ENCODE peak calls at places on chromosomes 2 and 18, in eight cellular contexts. N, J, Y, P, U, S, X and W are unnamed samples.

GRCh38 chr2:222292113-222292737 is 6.6 kb downstream of the PAX3 start:
- DNase-seq in N (no peak), X (no peak), P (no peak), J (no peak), Y (no peak), S (no peak), U (no peak), W (no peak)

GRCh38 chr2:149164296-149164695 is 125.8 kb downstream of the LYPD6B start:
- DNase-seq in S (no peak), P (no peak), Y (no peak), N (no peak), X (no peak), U (no peak), J (no peak), W (no peak)

GRCh38 chr2:203804070-203804469 is 63.5 kb upstream of the CTLA4 start:
- DNase-seq in J (peak; percentile 99), P (no peak), Y (no peak), N (no peak), U (peak; percentile 61), X (no peak), S (no peak), W (peak; percentile 100)

GRCh38 chr18:49646864-49647263 is 85.0 kb downstream of the LIPG start:
- DNase-seq in P (no peak), X (no peak), U (no peak), Y (no peak), J (no peak), S (no peak), N (no peak), W (no peak)

GRCh38 chr2:218727502-218728165 is 17.0 kb downstream of the TTLL4 start:
- DNase-seq in P (no peak), Y (no peak), U (no peak), S (no peak), X (peak; percentile 45), N (no peak), J (peak; percentile 47), W (peak; percentile 51)

GRCh38 chr2:28620371-28620793 is 124.5 kb downstream of the PLB1 start:
- DNase-seq in P (no peak), Y (no peak), N (no peak), J (no peak), U (no peak), X (no peak), S (no peak), W (no peak)

GRCh38 chr2:139495851-139496250 is 715.7 kb upstream of the NXPH2 start:
- DNase-seq in N (no peak), U (no peak), Y (no peak), J (no peak), X (no peak), S (no peak), P (no peak), W (no peak)

GRCh38 chr18:73920033-73920432 is 227.6 kb downstream of the FBXO15 start:
- DNase-seq in S (no peak), P (no peak), U (no peak), Y (no peak), J (no peak), X (no peak), N (no peak), W (no peak)

GRCh38 chr2:181176540-181176939 is 196.1 kb downstream of the UBE2E3 start:
- DNase-seq in Y (no peak), P (no peak), N (no peak), J (no peak), U (no peak), X (no peak), S (no peak), W (no peak)

GRCh38 chr2:32627441-32627900 is 379 bp upstream of the TTC27 start:
- DNase-seq in S (no peak), U (no peak), J (peak; percentile 90), P (no peak), X (no peak), N (no peak), Y (no peak), W (peak; percentile 20)